ENCODE peak calls at places on chromosomes 1 and 21, in five cellular contexts. One of them, this sample, is unnamed.
A peak's percentile ranks its signal among the peaks of the same experiment; 100 is the strongest.

GRCh38 chr1:22412932-22413727 is 38.5 kb upstream of the ZBTB40 start:
- DNase-seq in HFF-Myc: no peak
- DNase-seq in Peyer's patch: no peak
- DNase-seq in mucosa of descending colon: no peak
- DNase-seq in RWPE1: peak; percentile 22
- DNase-seq in this sample: no peak

GRCh38 chr1:6247651-6248050 is 3.7 kb downstream of the HES3 start:
- DNase-seq in HFF-Myc: no peak
- DNase-seq in Peyer's patch: no peak
- DNase-seq in mucosa of descending colon: no peak
- DNase-seq in RWPE1: no peak
- DNase-seq in this sample: no peak

GRCh38 chr1:61183471-61184034 is 101.2 kb downstream of the NFIA start:
- DNase-seq in HFF-Myc: no peak
- DNase-seq in Peyer's patch: no peak
- DNase-seq in mucosa of descending colon: peak; percentile 59
- DNase-seq in RWPE1: no peak
- DNase-seq in this sample: no peak

GRCh38 chr1:187032982-187033705 is 204.4 kb downstream of the PLA2G4A start:
- DNase-seq in HFF-Myc: no peak
- DNase-seq in Peyer's patch: no peak
- DNase-seq in mucosa of descending colon: no peak
- DNase-seq in RWPE1: no peak
- DNase-seq in this sample: no peak

GRCh38 chr1:111989531-111990025 is at the start of gene KCND3:
- DNase-seq in HFF-Myc: no peak
- DNase-seq in Peyer's patch: no peak
- DNase-seq in mucosa of descending colon: peak; percentile 17
- DNase-seq in RWPE1: peak; percentile 14
- DNase-seq in this sample: no peak

GRCh38 chr21:41641821-41642368 is 125.0 kb downstream of the RIPK4 start:
- DNase-seq in HFF-Myc: peak; percentile 76
- DNase-seq in Peyer's patch: no peak
- DNase-seq in mucosa of descending colon: no peak
- DNase-seq in RWPE1: peak; percentile 73
- DNase-seq in this sample: no peak

GRCh38 chr1:220012259-220012658 is 34.0 kb downstream of the EPRS1 start:
- DNase-seq in HFF-Myc: no peak
- DNase-seq in Peyer's patch: no peak
- DNase-seq in mucosa of descending colon: no peak
- DNase-seq in RWPE1: no peak
- DNase-seq in this sample: no peak

GRCh38 chr21:44853601-44854390 is 19.7 kb downstream of the PTTG1IP start:
- DNase-seq in HFF-Myc: no peak
- DNase-seq in Peyer's patch: no peak
- DNase-seq in mucosa of descending colon: peak; percentile 55
- DNase-seq in RWPE1: no peak
- DNase-seq in this sample: no peak

GRCh38 chr1:235408503-235408960 is 41.3 kb downstream of the TBCE start:
- DNase-seq in HFF-Myc: no peak
- DNase-seq in Peyer's patch: no peak
- DNase-seq in mucosa of descending colon: no peak
- DNase-seq in RWPE1: no peak
- DNase-seq in this sample: no peak

GRCh38 chr1:147077936-147078605 is 94.2 kb downstream of the PRKAB2 start:
- DNase-seq in HFF-Myc: no peak
- DNase-seq in Peyer's patch: no peak
- DNase-seq in mucosa of descending colon: no peak
- DNase-seq in RWPE1: no peak
- DNase-seq in this sample: no peak

GRCh38 chr1:174413632-174414031 is 34.1 kb upstream of the GPR52 start:
- DNase-seq in HFF-Myc: no peak
- DNase-seq in Peyer's patch: no peak
- DNase-seq in mucosa of descending colon: no peak
- DNase-seq in RWPE1: no peak
- DNase-seq in this sample: no peak
- TF ChIP-seq CTCF in HFF-Myc: peak; percentile 7
- TF ChIP-seq CTCF in Peyer's patch: no peak
- TF ChIP-seq CTCF in mucosa of descending colon: no peak
- TF ChIP-seq CTCF in RWPE1: no peak
- TF ChIP-seq CTCF in this sample: no peak

DNA sequence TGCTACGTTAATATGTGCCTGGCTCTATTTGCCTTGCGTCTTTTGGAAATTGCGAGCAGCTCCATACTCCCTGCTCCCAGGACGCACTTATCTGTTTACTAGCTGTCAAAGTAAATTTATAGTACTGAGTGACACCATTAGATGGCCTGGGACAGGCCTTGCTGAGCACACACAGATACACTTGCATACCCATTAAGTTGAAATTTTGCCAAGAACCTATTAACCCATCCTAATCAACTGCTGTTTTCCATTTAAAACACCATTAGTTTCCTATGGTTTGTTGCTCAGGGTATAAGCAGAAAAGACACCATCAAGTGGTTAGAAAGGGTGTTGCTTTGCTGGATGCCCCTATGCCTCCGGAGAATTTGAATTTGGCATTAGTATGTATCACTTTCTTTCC is 187.3 kb downstream of the SLC44A5 start:
- DNase-seq in HFF-Myc: no peak
- DNase-seq in Peyer's patch: no peak
- DNase-seq in mucosa of descending colon: no peak
- DNase-seq in RWPE1: no peak
- DNase-seq in this sample: no peak
- TF ChIP-seq CTCF in HFF-Myc: no peak
- TF ChIP-seq CTCF in Peyer's patch: no peak
- TF ChIP-seq CTCF in mucosa of descending colon: no peak
- TF ChIP-seq CTCF in RWPE1: no peak
- TF ChIP-seq CTCF in this sample: no peak

DNA sequence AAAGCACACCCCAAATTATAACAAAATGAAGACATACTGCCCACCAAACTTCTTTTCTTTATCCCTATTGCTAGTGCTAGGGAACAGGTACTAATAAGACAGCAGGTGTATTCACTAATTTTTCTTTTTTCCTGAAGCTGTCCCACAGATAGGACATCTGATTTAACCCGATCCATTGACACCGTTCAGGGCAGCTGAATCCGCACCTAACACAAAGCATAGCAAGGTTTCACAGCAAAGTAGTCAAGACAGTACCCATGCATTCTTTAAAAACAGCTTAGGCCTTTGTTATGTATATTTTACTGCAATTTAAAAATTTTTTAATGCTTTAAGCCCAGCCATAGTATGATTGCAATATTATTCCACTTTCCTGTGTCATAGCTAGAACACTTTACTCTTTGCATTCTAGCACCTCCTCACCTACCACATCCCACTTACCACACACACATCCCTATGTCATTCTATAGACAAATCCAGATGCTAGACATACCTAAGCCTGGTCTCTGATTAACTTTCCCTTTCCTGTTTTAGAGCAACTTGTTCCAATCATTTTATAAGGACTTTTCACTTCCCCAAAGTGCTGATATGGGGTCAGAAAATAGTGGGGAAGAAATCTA is 40.4 kb downstream of the GATAD2B start:
- DNase-seq in HFF-Myc: no peak
- DNase-seq in Peyer's patch: no peak
- DNase-seq in mucosa of descending colon: no peak
- DNase-seq in RWPE1: no peak
- DNase-seq in this sample: no peak
- TF ChIP-seq CTCF in HFF-Myc: no peak
- TF ChIP-seq CTCF in Peyer's patch: no peak
- TF ChIP-seq CTCF in mucosa of descending colon: no peak
- TF ChIP-seq CTCF in RWPE1: no peak
- TF ChIP-seq CTCF in this sample: no peak

GRCh38 chr1:163824006-163824405 is 502.3 kb downstream of the NUF2 start:
- DNase-seq in HFF-Myc: peak; percentile 95
- DNase-seq in Peyer's patch: no peak
- DNase-seq in mucosa of descending colon: peak; percentile 4
- DNase-seq in RWPE1: peak; percentile 8
- DNase-seq in this sample: no peak

GRCh38 chr1:163821679-163822078 is 499.9 kb downstream of the NUF2 start:
- DNase-seq in HFF-Myc: no peak
- DNase-seq in Peyer's patch: no peak
- DNase-seq in mucosa of descending colon: no peak
- DNase-seq in RWPE1: no peak
- DNase-seq in this sample: no peak

GRCh38 chr1:163822933-163823511 is 501.3 kb downstream of the NUF2 start:
- DNase-seq in HFF-Myc: no peak
- DNase-seq in Peyer's patch: no peak
- DNase-seq in mucosa of descending colon: no peak
- DNase-seq in RWPE1: no peak
- DNase-seq in this sample: no peak

GRCh38 chr1:163820190-163820589 is 498.4 kb downstream of the NUF2 start:
- DNase-seq in HFF-Myc: no peak
- DNase-seq in Peyer's patch: no peak
- DNase-seq in mucosa of descending colon: no peak
- DNase-seq in RWPE1: no peak
- DNase-seq in this sample: no peak

DNA sequence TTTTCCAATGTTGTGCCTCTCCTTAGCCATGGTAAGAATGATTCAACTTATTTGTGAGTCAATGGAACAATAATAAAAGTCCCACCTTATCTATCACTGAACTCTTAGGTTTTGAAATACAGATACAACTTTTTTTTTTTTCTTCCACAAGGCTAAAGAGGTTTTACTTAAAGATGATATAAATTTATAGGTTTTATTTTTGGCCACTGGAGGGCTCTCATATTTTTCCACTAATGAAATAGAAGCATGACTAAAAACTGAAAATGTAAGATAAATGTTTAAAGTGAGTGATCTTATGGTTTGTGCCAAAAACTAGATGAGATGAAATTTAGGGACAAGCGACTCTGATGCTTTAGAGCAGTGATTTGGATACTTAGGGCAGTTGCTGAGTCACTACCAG is 499.0 kb downstream of the NUF2 start:
- DNase-seq in HFF-Myc: no peak
- DNase-seq in Peyer's patch: no peak
- DNase-seq in mucosa of descending colon: no peak
- DNase-seq in RWPE1: no peak
- DNase-seq in this sample: no peak
- TF ChIP-seq CTCF in HFF-Myc: no peak
- TF ChIP-seq CTCF in Peyer's patch: no peak
- TF ChIP-seq CTCF in mucosa of descending colon: no peak
- TF ChIP-seq CTCF in RWPE1: peak; percentile 18
- TF ChIP-seq CTCF in this sample: no peak